ENCODE peak calls at places on chromosomes 11 and 22, in six cellular contexts. A is Calu3; Q is CD8-positive, alpha-beta T cell; O is OCI-LY7; J is gastrocnemius medialis; R is kidney epithelial cell. V is an unnamed sample.

GRCh38 chr11:10913996-10914514 is 56.2 kb upstream of the ZBED5 start:
- DNase-seq in A (no peak), Q (no peak), O (no peak), J (no peak), R (no peak), V (no peak)

GRCh38 chr11:4704790-4705334 is 278 bp downstream of the MMP26 start:
- DNase-seq in A (no peak), Q (no peak), O (no peak), J (no peak), R (no peak), V (no peak)

GRCh38 chr11:118241191-118242098 is 10.7 kb downstream of the MPZL3 start:
- DNase-seq in A (peak; percentile 46), Q (peak; percentile 71), O (no peak), J (no peak), R (no peak), V (peak; percentile 79)

GRCh38 chr22:37746366-37747089 is 49.7 kb downstream of the TRIOBP start:
- DNase-seq in A (no peak), Q (no peak), O (peak; percentile 28), J (no peak), R (no peak), V (no peak)

GRCh38 chr11:65854161-65854592 is 3.8 kb downstream of the CFL1 start:
- DNase-seq in A (no peak), Q (no peak), O (no peak), J (no peak), R (no peak), V (no peak)

GRCh38 chr11:108891909-108892511 is 227.1 kb downstream of the DDX10 start:
- DNase-seq in A (no peak), Q (no peak), O (no peak), J (no peak), R (no peak), V (no peak)

GRCh38 chr11:105177658-105178057 is 38.1 kb upstream of the CARD18 start:
- DNase-seq in A (no peak), Q (no peak), O (no peak), J (no peak), R (no peak), V (peak; percentile 20)

GRCh38 chr11:13207665-13208594 is 69.7 kb upstream of the BMAL1 start:
- DNase-seq in A (peak; percentile 25), Q (no peak), O (no peak), J (no peak), R (peak; percentile 78), V (peak; percentile 80)

GRCh38 chr11:19675397-19675796 is 37.2 kb upstream of the NAV2 start:
- DNase-seq in A (no peak), Q (no peak), O (no peak), J (no peak), R (no peak), V (no peak)

GRCh38 chr11:19673924-19674390 is 38.7 kb upstream of the NAV2 start:
- DNase-seq in A (no peak), Q (no peak), O (no peak), J (peak; percentile 63), R (no peak), V (no peak)

GRCh38 chr11:19674831-19675230 is 37.8 kb upstream of the NAV2 start:
- DNase-seq in A (no peak), Q (no peak), O (no peak), J (no peak), R (no peak), V (no peak)

GRCh38 chr11:19672591-19673206 is 39.9 kb upstream of the NAV2 start:
- DNase-seq in A (no peak), Q (no peak), O (no peak), J (no peak), R (no peak), V (peak; percentile 23)

DNA sequence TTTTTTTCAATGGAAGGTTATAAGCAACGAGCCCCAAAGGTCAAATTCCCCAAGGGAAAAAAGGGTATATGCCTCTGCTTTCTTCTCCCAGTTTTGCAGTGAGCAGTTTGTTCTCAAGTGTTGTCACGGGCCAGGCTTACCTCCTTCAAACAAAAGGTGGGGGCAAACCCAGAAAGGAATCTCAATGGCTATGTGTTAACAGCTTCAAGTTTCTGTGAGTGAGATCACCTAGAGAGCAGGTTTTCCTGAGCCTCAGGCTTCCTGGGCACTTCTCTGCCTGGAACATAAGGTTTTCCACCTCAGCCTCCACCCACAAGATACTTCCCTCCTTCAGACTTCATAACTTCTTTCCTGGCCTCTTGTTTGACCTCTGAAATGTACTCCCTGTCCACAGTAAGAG is 38.2 kb upstream of the NAV2 start:
- DNase-seq in A (no peak), Q (no peak), O (no peak), J (no peak), R (no peak), V (no peak)
- TF ChIP-seq CTCF in A (no peak), Q (no peak), O (no peak), J (no peak), R (no peak), V (no peak)

DNA sequence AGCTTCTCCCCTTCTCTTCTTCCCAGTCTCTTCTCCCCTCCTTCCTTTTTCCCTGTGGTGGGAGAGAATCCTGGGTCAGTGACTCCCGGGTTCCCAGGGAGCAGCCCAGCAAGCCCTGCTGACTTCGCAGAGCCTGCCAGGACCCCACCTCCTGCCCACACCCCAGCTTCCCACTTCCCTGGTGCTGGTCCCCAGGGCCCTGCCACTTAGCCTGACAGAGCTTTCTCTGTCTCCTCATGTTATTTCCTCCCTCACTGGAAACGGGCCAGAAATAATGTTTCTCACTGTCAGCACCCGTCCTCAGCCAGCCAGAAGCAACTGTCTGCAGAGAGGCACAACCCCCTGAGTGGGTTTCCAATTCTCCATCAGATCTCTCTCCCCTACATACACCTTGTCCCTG is 27.1 kb downstream of the C11orf96 start:
- DNase-seq in A (no peak), Q (no peak), O (no peak), J (no peak), R (no peak), V (no peak)
- TF ChIP-seq CTCF in A (no peak), Q (no peak), O (no peak), J (no peak), R (no peak), V (no peak)

GRCh38 chr11:44765676-44766075 is 38.9 kb downstream of the TSPAN18 start:
- DNase-seq in A (no peak), Q (no peak), O (no peak), J (no peak), R (no peak), V (no peak)
- TF ChIP-seq CTCF in A (no peak), Q (no peak), O (no peak), J (no peak), R (no peak), V (no peak)

GRCh38 chr22:35548762-35549106 is 8.1 kb downstream of the RASD2 start:
- DNase-seq in A (no peak), Q (no peak), O (no peak), J (no peak), R (no peak), V (no peak)

GRCh38 chr22:35546886-35547285 is 6.3 kb downstream of the RASD2 start:
- DNase-seq in A (no peak), Q (no peak), O (no peak), J (no peak), R (no peak), V (no peak)

GRCh38 chr22:35544810-35545209 is 4.2 kb downstream of the RASD2 start:
- DNase-seq in A (no peak), Q (no peak), O (no peak), J (no peak), R (no peak), V (no peak)

GRCh38 chr22:35549338-35549737 is 8.7 kb downstream of the RASD2 start:
- DNase-seq in A (no peak), Q (no peak), O (no peak), J (no peak), R (no peak), V (no peak)

GRCh38 chr22:35547993-35548761 is 7.5 kb downstream of the RASD2 start:
- DNase-seq in A (no peak), Q (no peak), O (peak; percentile 32), J (no peak), R (no peak), V (no peak)
- TF ChIP-seq CTCF in A (no peak), Q (no peak), O (peak; percentile 55), J (no peak), R (no peak), V (no peak)

GRCh38 chr11:15849265-15849664 is 507.1 kb downstream of the SOX6 start:
- DNase-seq in A (no peak), Q (no peak), O (no peak), J (no peak), R (no peak), V (no peak)

GRCh38 chr11:15845261-15845660 is 511.1 kb downstream of the SOX6 start:
- DNase-seq in A (no peak), Q (no peak), O (no peak), J (no peak), R (no peak), V (no peak)

GRCh38 chr11:15852179-15852578 is 504.2 kb downstream of the SOX6 start:
- DNase-seq in A (peak; percentile 42), Q (no peak), O (no peak), J (peak; percentile 6), R (no peak), V (peak; percentile 16)

GRCh38 chr11:15850992-15851615 is 505.2 kb downstream of the SOX6 start:
- DNase-seq in A (no peak), Q (no peak), O (no peak), J (no peak), R (no peak), V (no peak)

DNA sequence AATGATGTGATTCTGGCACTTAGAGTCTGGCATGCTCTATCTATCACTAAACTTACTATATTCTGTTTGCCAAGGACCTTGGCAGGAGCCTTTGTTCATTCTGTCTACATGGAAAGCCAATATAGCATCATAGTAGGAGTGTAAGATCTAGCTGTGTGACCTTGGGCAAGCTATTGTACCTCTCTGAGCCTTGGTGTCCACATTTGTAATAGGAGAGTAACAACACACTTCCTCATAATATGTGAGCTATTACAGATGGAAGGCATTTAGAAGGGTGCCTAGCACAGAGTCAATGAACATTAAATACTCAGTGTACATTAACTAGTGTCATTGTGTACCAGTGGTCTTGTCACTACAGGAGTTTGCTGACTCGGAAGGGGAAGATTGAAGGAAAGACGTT is 507.6 kb downstream of the SOX6 start:
- DNase-seq in A (no peak), Q (no peak), O (no peak), J (no peak), R (no peak), V (no peak)
- TF ChIP-seq CTCF in A (no peak), Q (no peak), O (no peak), J (no peak), R (no peak), V (no peak)

GRCh38 chr11:533586-534196 is 1.7 kb downstream of the HRAS start:
- DNase-seq in A (no peak), Q (peak; percentile 17), O (no peak), J (no peak), R (no peak), V (no peak)

GRCh38 chr11:535519-536454 is at the start of gene HRAS:
- DNase-seq in A (peak; percentile 98), Q (peak; percentile 94), O (peak; percentile 97), J (peak; percentile 91), R (peak; percentile 51), V (peak; percentile 100)

GRCh38 chr11:533049-533585 is 2.3 kb downstream of the HRAS start:
- DNase-seq in A (no peak), Q (peak; percentile 18), O (no peak), J (no peak), R (no peak), V (no peak)

GRCh38 chr11:534197-534591 is 1.2 kb downstream of the HRAS start:
- DNase-seq in A (no peak), Q (no peak), O (no peak), J (no peak), R (no peak), V (no peak)

GRCh38 chr11:534592-535518 is 521 bp downstream of the HRAS start:
- DNase-seq in A (peak; percentile 47), Q (peak; percentile 40), O (peak; percentile 54), J (no peak), R (no peak), V (peak; percentile 79)
- TF ChIP-seq CTCF in A (no peak), Q (no peak), O (peak; percentile 26), J (no peak), R (no peak), V (no peak)